ENCODE peak calls at places on chromosomes 7 and 10, in six cellular contexts. One of them, this sample, is unnamed. For H3K9me3 and H3K4me1, the result is how much of the 10 kb centered on the place peaks cover.

GRCh38 chr10:88787463-88787862 is 15.1 kb upstream of the LIPM start:
- DNase-seq in SJSA1: no peak
- DNase-seq in cardiac muscle cell: no peak
- DNase-seq in fibroblast of lung: no peak
- DNase-seq in CD8-positive, alpha-beta T cell: no peak
- DNase-seq in uterus: no peak
- DNase-seq in this sample: no peak

GRCh38 chr10:533186-533585 is 156.3 kb downstream of the DIP2C start:
- DNase-seq in CD8-positive, alpha-beta T cell: no peak
- DNase-seq in SJSA1: no peak
- DNase-seq in uterus: no peak
- DNase-seq in fibroblast of lung: no peak
- DNase-seq in cardiac muscle cell: no peak
- DNase-seq in this sample: no peak

GRCh38 chr10:91909178-91909677 is at the start of gene FGFBP3:
- DNase-seq in uterus: no peak
- DNase-seq in SJSA1: no peak
- DNase-seq in CD8-positive, alpha-beta T cell: no peak
- DNase-seq in fibroblast of lung: peak
- DNase-seq in cardiac muscle cell: peak
- DNase-seq in this sample: no peak

GRCh38 chr10:76916536-76916935 is 721.1 kb downstream of the KCNMA1 start:
- DNase-seq in cardiac muscle cell: no peak
- DNase-seq in uterus: no peak
- DNase-seq in SJSA1: no peak
- DNase-seq in CD8-positive, alpha-beta T cell: no peak
- DNase-seq in fibroblast of lung: peak
- DNase-seq in this sample: no peak

GRCh38 chr10:79068203-79068561 is 584 bp upstream of the ZMIZ1 start:
- DNase-seq in CD8-positive, alpha-beta T cell: peak
- DNase-seq in uterus: no peak
- DNase-seq in cardiac muscle cell: peak
- DNase-seq in fibroblast of lung: no peak
- DNase-seq in SJSA1: no peak
- DNase-seq in this sample: no peak

GRCh38 chr7:101576993-101577392 is 52.1 kb downstream of the MYL10 start:
- DNase-seq in SJSA1: no peak
- DNase-seq in cardiac muscle cell: no peak
- DNase-seq in CD8-positive, alpha-beta T cell: no peak
- DNase-seq in fibroblast of lung: no peak
- DNase-seq in uterus: no peak
- DNase-seq in this sample: no peak

GRCh38 chr10:132274986-132275385 is 32.8 kb downstream of the STK32C start:
- DNase-seq in fibroblast of lung: no peak
- DNase-seq in SJSA1: no peak
- DNase-seq in cardiac muscle cell: no peak
- DNase-seq in CD8-positive, alpha-beta T cell: no peak
- DNase-seq in uterus: no peak
- DNase-seq in this sample: no peak

GRCh38 chr10:101695404-101695732 is 398 bp upstream of the FBXW4 start:
- DNase-seq in uterus: no peak
- DNase-seq in SJSA1: no peak
- DNase-seq in CD8-positive, alpha-beta T cell: no peak
- DNase-seq in fibroblast of lung: no peak
- DNase-seq in cardiac muscle cell: no peak
- DNase-seq in this sample: no peak

GRCh38 chr10:126387931-126388911 is at the start of gene ADAM12:
- DNase-seq in cardiac muscle cell: peak
- DNase-seq in fibroblast of lung: peak
- DNase-seq in SJSA1: peak
- DNase-seq in CD8-positive, alpha-beta T cell: no peak
- DNase-seq in uterus: peak
- DNase-seq in this sample: no peak

GRCh38 chr10:133129854-133130495 is 30.0 kb upstream of the KNDC1 start:
- DNase-seq in uterus: peak
- DNase-seq in CD8-positive, alpha-beta T cell: no peak
- DNase-seq in fibroblast of lung: no peak
- DNase-seq in SJSA1: no peak
- DNase-seq in cardiac muscle cell: no peak
- DNase-seq in this sample: no peak

GRCh38 chr10:71230656-71231025 is 18.3 kb downstream of the UNC5B start:
- DNase-seq in CD8-positive, alpha-beta T cell: no peak
- DNase-seq in SJSA1: peak
- DNase-seq in fibroblast of lung: no peak
- DNase-seq in cardiac muscle cell: peak
- DNase-seq in uterus: no peak
- DNase-seq in this sample: no peak

GRCh38 chr7:130648580-130648979 is 20.0 kb downstream of the COPG2 start:
- DNase-seq in SJSA1: no peak
- DNase-seq in fibroblast of lung: no peak
- DNase-seq in CD8-positive, alpha-beta T cell: no peak
- DNase-seq in uterus: no peak
- DNase-seq in cardiac muscle cell: no peak
- DNase-seq in this sample: no peak

GRCh38 chr10:69554611-69555010 is 18.6 kb downstream of the NEUROG3 start:
- DNase-seq in uterus: no peak
- DNase-seq in SJSA1: no peak
- DNase-seq in CD8-positive, alpha-beta T cell: no peak
- DNase-seq in fibroblast of lung: no peak
- DNase-seq in cardiac muscle cell: no peak
- DNase-seq in this sample: no peak

GRCh38 chr7:143279186-143280098 is 5.3 kb upstream of the TMEM139 start:
- DNase-seq in cardiac muscle cell: peak
- DNase-seq in SJSA1: no peak
- DNase-seq in CD8-positive, alpha-beta T cell: no peak
- DNase-seq in fibroblast of lung: peak
- DNase-seq in uterus: no peak
- DNase-seq in this sample: no peak

GRCh38 chr10:114100848-114101741 is 57.4 kb downstream of the ADRB1 start:
- DNase-seq in cardiac muscle cell: peak
- DNase-seq in CD8-positive, alpha-beta T cell: no peak
- DNase-seq in SJSA1: no peak
- DNase-seq in fibroblast of lung: peak
- DNase-seq in uterus: peak
- DNase-seq in this sample: no peak

GRCh38 chr10:58998924-58999713 is 177.3 kb upstream of the PHYHIPL start:
- DNase-seq in cardiac muscle cell: peak
- DNase-seq in SJSA1: no peak
- DNase-seq in fibroblast of lung: peak
- DNase-seq in CD8-positive, alpha-beta T cell: no peak
- DNase-seq in uterus: peak
- DNase-seq in this sample: peak

GRCh38 chr7:15305002-15305600 is 256.7 kb downstream of the AGMO start:
- DNase-seq in CD8-positive, alpha-beta T cell: no peak
- DNase-seq in fibroblast of lung: peak
- DNase-seq in SJSA1: no peak
- DNase-seq in uterus: no peak
- DNase-seq in cardiac muscle cell: peak
- DNase-seq in this sample: no peak

DNA sequence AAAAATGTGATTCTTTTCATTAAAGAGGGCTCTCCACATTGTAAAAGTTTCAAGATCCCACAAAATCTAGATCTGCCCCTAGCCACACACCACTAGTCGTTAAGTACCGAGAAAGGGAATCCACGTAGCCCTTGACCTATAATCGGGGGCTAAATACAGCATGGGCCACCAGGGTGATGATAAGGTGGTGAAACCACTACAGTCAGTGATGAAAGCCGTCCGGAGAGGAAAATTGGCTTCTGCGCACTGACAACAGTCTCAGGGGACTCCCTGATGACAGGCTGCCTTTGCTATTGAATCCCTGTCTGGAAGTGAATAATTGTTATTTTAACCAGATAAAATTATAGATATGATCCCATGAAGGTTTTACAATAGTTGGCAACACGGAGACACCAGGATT is 4.6 kb downstream of the TECTB start:
- DNase-seq in fibroblast of lung: no peak
- DNase-seq in uterus: no peak
- DNase-seq in SJSA1: no peak
- DNase-seq in CD8-positive, alpha-beta T cell: no peak
- DNase-seq in cardiac muscle cell: no peak
- DNase-seq in this sample: no peak
- H3K27ac ChIP-seq in fibroblast of lung: no peak
- H3K27ac ChIP-seq in uterus: no peak
- H3K27ac ChIP-seq in SJSA1: no peak
- H3K27ac ChIP-seq in CD8-positive, alpha-beta T cell: no peak
- H3K27ac ChIP-seq in cardiac muscle cell: peak
- H3K27ac ChIP-seq in this sample: no peak

GRCh38 chr10:43315096-43315495 is 48.2 kb upstream of the RASGEF1A start:
- DNase-seq in fibroblast of lung: no peak
- DNase-seq in cardiac muscle cell: no peak
- DNase-seq in CD8-positive, alpha-beta T cell: no peak
- DNase-seq in SJSA1: no peak
- DNase-seq in uterus: no peak
- DNase-seq in this sample: no peak
- H3K9me3 ChIP-seq in fibroblast of lung: under half
- H3K9me3 ChIP-seq in cardiac muscle cell: under half
- H3K9me3 ChIP-seq in CD8-positive, alpha-beta T cell: under half
- H3K9me3 ChIP-seq in SJSA1: under half
- H3K9me3 ChIP-seq in uterus: under half
- H3K9me3 ChIP-seq in this sample: under half

DNA sequence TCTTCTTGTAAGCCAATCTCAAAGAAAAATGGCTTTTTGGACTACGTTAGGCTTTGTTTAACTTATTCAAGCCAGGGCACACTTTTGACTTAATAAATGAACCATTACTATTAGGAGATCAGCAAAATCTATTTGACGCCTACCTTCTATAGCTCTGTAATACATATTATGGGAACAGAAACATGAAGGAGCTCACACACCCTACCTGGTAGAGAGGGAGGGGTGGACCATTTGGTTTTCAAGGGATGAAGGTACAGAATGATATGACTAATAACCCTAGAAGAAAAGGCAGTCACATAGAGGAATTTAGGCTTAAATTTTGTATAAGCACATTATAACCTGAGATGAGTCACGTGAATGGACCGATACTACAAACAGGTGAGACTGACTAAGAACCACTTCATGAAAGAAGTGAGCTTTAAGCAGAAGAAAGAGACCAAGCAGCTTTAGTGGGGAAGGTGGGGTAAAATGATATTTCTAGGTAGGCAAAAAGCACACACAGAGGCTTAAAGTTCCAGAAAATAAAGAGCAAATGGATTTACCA is 106.8 kb upstream of the CTTNBP2 start:
- DNase-seq in uterus: no peak
- DNase-seq in cardiac muscle cell: no peak
- DNase-seq in SJSA1: no peak
- DNase-seq in CD8-positive, alpha-beta T cell: no peak
- DNase-seq in fibroblast of lung: no peak
- DNase-seq in this sample: no peak
- H3K4me1 ChIP-seq in uterus: under half
- H3K4me1 ChIP-seq in cardiac muscle cell: under half
- H3K4me1 ChIP-seq in SJSA1: under half
- H3K4me1 ChIP-seq in CD8-positive, alpha-beta T cell: under half
- H3K4me1 ChIP-seq in fibroblast of lung: under half
- H3K4me1 ChIP-seq in this sample: under half

GRCh38 chr10:24784061-24784460 is 60.4 kb upstream of the ARHGAP21 start:
- DNase-seq in CD8-positive, alpha-beta T cell: no peak
- DNase-seq in SJSA1: no peak
- DNase-seq in cardiac muscle cell: no peak
- DNase-seq in uterus: no peak
- DNase-seq in fibroblast of lung: no peak
- DNase-seq in this sample: no peak
- H3K27ac ChIP-seq in CD8-positive, alpha-beta T cell: no peak
- H3K27ac ChIP-seq in SJSA1: no peak
- H3K27ac ChIP-seq in cardiac muscle cell: no peak
- H3K27ac ChIP-seq in uterus: no peak
- H3K27ac ChIP-seq in fibroblast of lung: no peak
- H3K27ac ChIP-seq in this sample: no peak

DNA sequence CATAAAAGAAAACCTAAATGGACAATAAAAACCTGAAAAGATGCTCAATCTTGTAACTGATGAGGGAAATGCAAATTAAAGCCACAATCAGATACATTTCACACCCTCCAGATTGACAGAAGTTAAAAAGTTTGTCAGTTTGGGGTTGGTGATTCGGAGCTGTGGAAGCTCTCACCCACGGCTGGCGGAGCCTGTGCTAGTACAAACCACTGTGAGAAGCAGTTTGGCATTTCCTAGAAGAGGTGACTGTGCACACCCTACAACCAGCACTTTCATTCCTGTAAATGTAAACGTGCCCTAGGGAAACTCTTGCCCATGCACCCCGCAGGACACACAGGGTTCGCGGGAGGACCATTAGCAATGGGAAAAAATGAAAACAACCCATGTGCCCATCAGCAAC is 114.1 kb downstream of the BMS1 start:
- DNase-seq in CD8-positive, alpha-beta T cell: no peak
- DNase-seq in cardiac muscle cell: no peak
- DNase-seq in fibroblast of lung: no peak
- DNase-seq in uterus: no peak
- DNase-seq in SJSA1: no peak
- DNase-seq in this sample: no peak
- H3K9me3 ChIP-seq in CD8-positive, alpha-beta T cell: under half
- H3K9me3 ChIP-seq in cardiac muscle cell: under half
- H3K9me3 ChIP-seq in fibroblast of lung: under half
- H3K9me3 ChIP-seq in uterus: under half
- H3K9me3 ChIP-seq in SJSA1: under half
- H3K9me3 ChIP-seq in this sample: under half

GRCh38 chr7:67825356-67825755 is 828.7 kb downstream of the TYW1 start:
- DNase-seq in SJSA1: no peak
- DNase-seq in cardiac muscle cell: no peak
- DNase-seq in uterus: no peak
- DNase-seq in fibroblast of lung: no peak
- DNase-seq in CD8-positive, alpha-beta T cell: no peak
- DNase-seq in this sample: no peak
- H3K4me1 ChIP-seq in SJSA1: under half
- H3K4me1 ChIP-seq in cardiac muscle cell: under half
- H3K4me1 ChIP-seq in uterus: under half
- H3K4me1 ChIP-seq in fibroblast of lung: under half
- H3K4me1 ChIP-seq in CD8-positive, alpha-beta T cell: under half
- H3K4me1 ChIP-seq in this sample: under half

DNA sequence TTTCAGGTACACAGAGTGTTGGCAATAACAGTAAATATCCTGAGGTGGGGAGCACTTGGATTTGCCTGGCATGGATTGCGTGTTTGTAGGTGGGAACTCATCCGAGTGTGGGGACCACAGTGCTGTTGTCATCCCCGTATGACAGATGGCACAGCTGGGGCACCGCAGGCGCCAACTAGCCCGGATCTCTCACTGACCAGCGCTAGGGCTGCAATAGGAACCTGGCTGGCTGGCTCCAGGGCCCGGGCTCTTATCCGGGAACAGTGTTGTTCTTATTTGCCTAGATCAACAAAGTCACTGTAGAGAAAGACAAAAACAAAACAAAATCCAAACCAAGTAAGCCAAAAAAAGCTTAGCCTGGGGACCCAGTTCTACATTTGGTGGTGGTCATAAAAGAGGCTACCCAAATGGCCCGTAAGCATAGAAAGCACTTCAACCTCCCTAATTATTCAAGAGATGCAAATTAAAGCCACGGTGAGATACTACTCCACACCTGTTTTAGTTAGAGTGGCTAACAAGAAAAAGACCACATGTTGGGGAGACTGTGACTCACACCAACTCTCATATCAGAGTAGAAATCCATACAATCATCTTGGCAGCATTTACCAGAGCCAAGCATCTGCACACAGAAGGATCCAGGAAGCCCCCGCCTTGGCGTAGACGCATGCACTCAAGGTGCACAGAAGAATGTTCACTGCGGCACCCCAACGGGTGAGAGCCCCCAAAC is 27.2 kb upstream of the PFKFB3 start:
- DNase-seq in uterus: no peak
- DNase-seq in fibroblast of lung: no peak
- DNase-seq in cardiac muscle cell: no peak
- DNase-seq in SJSA1: no peak
- DNase-seq in CD8-positive, alpha-beta T cell: no peak
- DNase-seq in this sample: no peak
- H3K27ac ChIP-seq in uterus: no peak
- H3K27ac ChIP-seq in fibroblast of lung: no peak
- H3K27ac ChIP-seq in cardiac muscle cell: no peak
- H3K27ac ChIP-seq in SJSA1: no peak
- H3K27ac ChIP-seq in CD8-positive, alpha-beta T cell: no peak
- H3K27ac ChIP-seq in this sample: peak

This sample was measured in thoracic aorta.